ENCODE peak calls at places on chromosome 22, in six cellular contexts. One of them, this sample, is unnamed.
A peak's percentile ranks its signal among the peaks of the same experiment; 100 is the strongest.

GRCh38 chr22:43213066-43213465 is 26.1 kb upstream of the TTLL12 start:
- DNase-seq in sigmoid colon: no peak
- DNase-seq in tibial nerve: no peak
- DNase-seq in HCT116: no peak
- DNase-seq in H1: no peak
- DNase-seq in prostate gland: no peak
- DNase-seq in this sample: no peak

GRCh38 chr22:42473484-42474193 is 41.4 kb upstream of the NFAM1 start:
- DNase-seq in sigmoid colon: no peak
- DNase-seq in tibial nerve: peak; percentile 53
- DNase-seq in HCT116: peak; percentile 73
- DNase-seq in H1: no peak
- DNase-seq in prostate gland: peak; percentile 41
- DNase-seq in this sample: no peak

GRCh38 chr22:48279465-48279765 is 1517.0 kb downstream of the TBC1D22A start:
- DNase-seq in sigmoid colon: no peak
- DNase-seq in tibial nerve: no peak
- DNase-seq in HCT116: no peak
- DNase-seq in H1: no peak
- DNase-seq in prostate gland: peak; percentile 23
- DNase-seq in this sample: no peak

GRCh38 chr22:37726240-37726887 is 29.5 kb downstream of the TRIOBP start:
- DNase-seq in sigmoid colon: no peak
- DNase-seq in tibial nerve: no peak
- DNase-seq in HCT116: no peak
- DNase-seq in H1: no peak
- DNase-seq in prostate gland: no peak
- DNase-seq in this sample: no peak

GRCh38 chr22:35540600-35541253 is at the start of gene RASD2:
- DNase-seq in sigmoid colon: peak; percentile 90
- DNase-seq in tibial nerve: no peak
- DNase-seq in HCT116: no peak
- DNase-seq in H1: no peak
- DNase-seq in prostate gland: peak; percentile 24
- DNase-seq in this sample: peak; percentile 42

GRCh38 chr22:43081968-43082367 is 7.2 kb downstream of the TTLL1 start:
- DNase-seq in sigmoid colon: no peak
- DNase-seq in tibial nerve: no peak
- DNase-seq in HCT116: no peak
- DNase-seq in H1: no peak
- DNase-seq in prostate gland: no peak
- DNase-seq in this sample: no peak

GRCh38 chr22:38305481-38306448 is 11.5 kb downstream of the CSNK1E start:
- DNase-seq in sigmoid colon: no peak
- DNase-seq in tibial nerve: no peak
- DNase-seq in HCT116: no peak
- DNase-seq in H1: no peak
- DNase-seq in prostate gland: no peak
- DNase-seq in this sample: no peak

GRCh38 chr22:23075525-23076216 is 5.4 kb downstream of the GNAZ start:
- DNase-seq in sigmoid colon: no peak
- DNase-seq in tibial nerve: no peak
- DNase-seq in HCT116: no peak
- DNase-seq in H1: no peak
- DNase-seq in prostate gland: no peak
- DNase-seq in this sample: no peak

GRCh38 chr22:39515266-39516050 is 4.9 kb upstream of the ATF4 start:
- DNase-seq in sigmoid colon: no peak
- DNase-seq in tibial nerve: no peak
- DNase-seq in HCT116: no peak
- DNase-seq in H1: no peak
- DNase-seq in prostate gland: no peak
- DNase-seq in this sample: no peak

GRCh38 chr22:40033586-40034380 is 39.0 kb downstream of the FAM83F start:
- DNase-seq in sigmoid colon: peak; percentile 42
- DNase-seq in tibial nerve: no peak
- DNase-seq in HCT116: no peak
- DNase-seq in H1: no peak
- DNase-seq in prostate gland: no peak
- DNase-seq in this sample: no peak

GRCh38 chr22:37472418-37473006 is 13.7 kb downstream of the MFNG start:
- DNase-seq in sigmoid colon: no peak
- DNase-seq in tibial nerve: no peak
- DNase-seq in HCT116: no peak
- DNase-seq in H1: no peak
- DNase-seq in prostate gland: no peak
- DNase-seq in this sample: no peak

GRCh38 chr22:37650463-37651136 is 7.9 kb upstream of the PDXP start:
- DNase-seq in sigmoid colon: no peak
- DNase-seq in tibial nerve: no peak
- DNase-seq in HCT116: no peak
- DNase-seq in H1: no peak
- DNase-seq in prostate gland: no peak
- DNase-seq in this sample: no peak

GRCh38 chr22:50198624-50199017 is 2.2 kb upstream of the SELENOO start:
- DNase-seq in sigmoid colon: no peak
- DNase-seq in tibial nerve: no peak
- DNase-seq in HCT116: no peak
- DNase-seq in H1: no peak
- DNase-seq in prostate gland: no peak
- DNase-seq in this sample: no peak

GRCh38 chr22:50200333-50201190 is at the start of gene SELENOO:
- DNase-seq in sigmoid colon: peak; percentile 95
- DNase-seq in tibial nerve: peak; percentile 82
- DNase-seq in HCT116: peak; percentile 72
- DNase-seq in H1: peak; percentile 47
- DNase-seq in prostate gland: peak; percentile 86
- DNase-seq in this sample: peak; percentile 87

GRCh38 chr22:50199251-50199721 is 1.5 kb upstream of the SELENOO start:
- DNase-seq in sigmoid colon: no peak
- DNase-seq in tibial nerve: no peak
- DNase-seq in HCT116: no peak
- DNase-seq in H1: no peak
- DNase-seq in prostate gland: no peak
- DNase-seq in this sample: no peak

GRCh38 chr22:50201191-50202129 is 649 bp downstream of the SELENOO start:
- DNase-seq in sigmoid colon: no peak
- DNase-seq in tibial nerve: no peak
- DNase-seq in HCT116: no peak
- DNase-seq in H1: no peak
- DNase-seq in prostate gland: no peak
- DNase-seq in this sample: no peak

GRCh38 chr22:50199836-50200332 is 927 bp upstream of the SELENOO start:
- DNase-seq in sigmoid colon: no peak
- DNase-seq in tibial nerve: no peak
- DNase-seq in HCT116: no peak
- DNase-seq in H1: no peak
- DNase-seq in prostate gland: no peak
- DNase-seq in this sample: no peak
- TF ChIP-seq POLR2A in sigmoid colon: no peak
- TF ChIP-seq POLR2A in tibial nerve: no peak
- TF ChIP-seq POLR2A in HCT116: no peak
- TF ChIP-seq POLR2A in H1: no peak
- TF ChIP-seq POLR2A in prostate gland: no peak
- TF ChIP-seq POLR2A in this sample: no peak

GRCh38 chr22:41180926-41181325 is 24.2 kb upstream of the L3MBTL2 start:
- DNase-seq in sigmoid colon: no peak
- DNase-seq in tibial nerve: no peak
- DNase-seq in HCT116: no peak
- DNase-seq in H1: no peak
- DNase-seq in prostate gland: no peak
- DNase-seq in this sample: no peak

GRCh38 chr22:41178425-41178975 is 26.6 kb upstream of the L3MBTL2 start:
- DNase-seq in sigmoid colon: peak; percentile 71
- DNase-seq in tibial nerve: peak; percentile 28
- DNase-seq in HCT116: no peak
- DNase-seq in H1: no peak
- DNase-seq in prostate gland: no peak
- DNase-seq in this sample: peak; percentile 51

GRCh38 chr22:41175546-41175945 is 29.6 kb upstream of the L3MBTL2 start:
- DNase-seq in sigmoid colon: no peak
- DNase-seq in tibial nerve: no peak
- DNase-seq in HCT116: no peak
- DNase-seq in H1: no peak
- DNase-seq in prostate gland: no peak
- DNase-seq in this sample: no peak

GRCh38 chr22:41177040-41177625 is 28.0 kb upstream of the L3MBTL2 start:
- DNase-seq in sigmoid colon: no peak
- DNase-seq in tibial nerve: no peak
- DNase-seq in HCT116: no peak
- DNase-seq in H1: no peak
- DNase-seq in prostate gland: no peak
- DNase-seq in this sample: no peak

GRCh38 chr22:41177626-41178424 is 27.3 kb upstream of the L3MBTL2 start:
- DNase-seq in sigmoid colon: no peak
- DNase-seq in tibial nerve: no peak
- DNase-seq in HCT116: no peak
- DNase-seq in H1: no peak
- DNase-seq in prostate gland: no peak
- DNase-seq in this sample: peak; percentile 63
- TF ChIP-seq POLR2A in sigmoid colon: no peak
- TF ChIP-seq POLR2A in tibial nerve: no peak
- TF ChIP-seq POLR2A in HCT116: no peak
- TF ChIP-seq POLR2A in H1: no peak
- TF ChIP-seq POLR2A in prostate gland: no peak
- TF ChIP-seq POLR2A in this sample: no peak

DNA sequence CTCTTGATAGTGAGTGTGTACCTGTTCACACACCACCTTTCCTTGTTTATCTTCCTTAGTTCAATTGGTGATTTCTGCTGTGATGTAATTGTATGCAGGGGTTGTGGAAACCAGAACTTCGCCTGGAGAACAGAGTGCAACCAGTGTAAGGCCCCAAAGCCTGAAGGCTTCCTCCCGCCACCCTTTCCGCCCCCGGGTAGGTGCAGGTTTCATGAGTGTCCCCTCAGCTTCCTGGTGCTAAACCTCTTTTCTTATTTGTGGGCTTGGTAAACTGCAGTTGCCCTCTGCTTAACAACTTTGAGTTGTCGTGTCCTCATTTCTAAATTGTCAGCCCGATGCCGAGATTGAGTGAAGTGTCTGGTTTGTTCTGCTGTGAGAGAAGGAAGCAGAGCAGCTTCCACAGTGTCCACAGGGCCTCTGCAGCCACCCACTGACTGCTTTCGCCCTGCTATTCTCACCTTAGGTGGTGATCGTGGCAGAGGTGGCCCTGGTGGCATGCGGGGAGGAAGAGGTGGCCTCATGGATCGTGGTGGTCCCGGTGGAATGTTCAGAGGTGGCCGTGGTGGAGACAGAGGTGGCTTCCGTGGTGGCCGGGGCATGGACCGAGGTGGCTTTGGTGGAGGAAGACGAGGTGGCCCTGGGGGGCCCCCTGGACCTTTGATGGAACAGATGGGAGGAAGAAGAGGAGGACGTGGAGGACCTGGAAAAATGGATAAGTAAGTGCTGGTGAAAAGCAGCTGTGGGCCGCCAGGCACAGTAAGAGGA is 7.1 kb upstream of the GAS2L1 start:
- DNase-seq in sigmoid colon: no peak
- DNase-seq in tibial nerve: no peak
- DNase-seq in HCT116: no peak
- DNase-seq in H1: no peak
- DNase-seq in prostate gland: no peak
- DNase-seq in this sample: no peak
- TF ChIP-seq POLR2A in sigmoid colon: no peak
- TF ChIP-seq POLR2A in tibial nerve: no peak
- TF ChIP-seq POLR2A in HCT116: no peak
- TF ChIP-seq POLR2A in H1: no peak
- TF ChIP-seq POLR2A in prostate gland: no peak
- TF ChIP-seq POLR2A in this sample: no peak

GRCh38 chr22:46587492-46588278 is 32.5 kb upstream of the GRAMD4 start:
- DNase-seq in sigmoid colon: no peak
- DNase-seq in tibial nerve: no peak
- DNase-seq in HCT116: no peak
- DNase-seq in H1: no peak
- DNase-seq in prostate gland: no peak
- DNase-seq in this sample: no peak

GRCh38 chr22:46587067-46587471 is 33.1 kb upstream of the GRAMD4 start:
- DNase-seq in sigmoid colon: no peak
- DNase-seq in tibial nerve: no peak
- DNase-seq in HCT116: no peak
- DNase-seq in H1: no peak
- DNase-seq in prostate gland: no peak
- DNase-seq in this sample: no peak

GRCh38 chr22:46589871-46590271 is 30.3 kb upstream of the GRAMD4 start:
- DNase-seq in sigmoid colon: no peak
- DNase-seq in tibial nerve: no peak
- DNase-seq in HCT116: no peak
- DNase-seq in H1: no peak
- DNase-seq in prostate gland: no peak
- DNase-seq in this sample: no peak

GRCh38 chr22:46589141-46589748 is 30.9 kb upstream of the GRAMD4 start:
- DNase-seq in sigmoid colon: no peak
- DNase-seq in tibial nerve: no peak
- DNase-seq in HCT116: no peak
- DNase-seq in H1: no peak
- DNase-seq in prostate gland: no peak
- DNase-seq in this sample: no peak

DNA sequence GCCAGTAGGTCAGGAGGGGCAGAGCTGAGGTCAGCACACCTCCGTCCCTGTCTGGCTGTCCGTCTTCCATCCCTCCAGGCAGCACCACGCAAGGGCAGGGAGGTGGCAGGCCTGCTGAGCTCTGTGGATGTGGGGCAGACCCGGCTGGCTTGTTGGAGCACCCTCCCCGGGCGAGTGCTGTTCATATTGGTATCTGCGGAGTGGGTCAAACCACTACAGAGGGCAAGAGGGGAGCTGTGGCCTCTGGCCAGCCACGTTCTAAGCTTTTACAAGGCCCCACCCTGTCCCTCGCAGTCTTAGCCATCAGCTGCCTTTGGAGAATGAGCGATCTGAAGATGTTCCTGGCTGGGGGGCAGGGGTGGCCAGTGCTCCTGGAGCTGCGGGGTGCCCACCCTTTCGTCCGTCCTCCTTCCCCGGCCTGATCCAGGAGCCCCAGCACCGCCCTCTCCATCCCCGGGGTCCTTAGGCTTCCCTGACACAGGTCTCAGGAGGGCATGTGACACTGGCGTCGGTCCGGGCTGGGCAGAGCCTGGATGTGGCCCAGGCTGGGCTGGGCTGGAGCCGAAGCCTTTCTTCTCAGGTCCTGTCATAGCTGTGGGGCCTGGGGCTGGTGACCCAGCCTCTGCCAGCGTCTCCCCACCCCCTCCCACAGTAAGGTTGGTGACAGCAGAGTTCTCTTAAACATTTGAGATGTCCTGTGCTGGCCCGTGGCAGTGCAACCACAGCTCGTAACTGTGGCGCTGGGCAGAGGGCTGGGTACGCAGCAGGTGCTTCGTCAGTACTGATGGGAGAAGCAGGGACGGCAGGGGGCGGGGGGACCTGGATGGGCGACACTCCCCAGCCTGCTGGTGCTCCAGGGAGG is 31.7 kb upstream of the GRAMD4 start:
- DNase-seq in sigmoid colon: no peak
- DNase-seq in tibial nerve: no peak
- DNase-seq in HCT116: no peak
- DNase-seq in H1: no peak
- DNase-seq in prostate gland: no peak
- DNase-seq in this sample: no peak
- TF ChIP-seq POLR2A in sigmoid colon: no peak
- TF ChIP-seq POLR2A in tibial nerve: no peak
- TF ChIP-seq POLR2A in HCT116: no peak
- TF ChIP-seq POLR2A in H1: no peak
- TF ChIP-seq POLR2A in prostate gland: no peak
- TF ChIP-seq POLR2A in this sample: no peak